ENCODE peak calls at places on chromosome 19, in seven cellular contexts. One of them, this sample, is unnamed.

GRCh38 chr19:16988661-16989060 is 37.9 kb downstream of the CPAMD8 start:
- DNase-seq in GM23338: no peak
- DNase-seq in GM13976: no peak
- DNase-seq in MCF 10A: no peak
- DNase-seq in nephron progenitor cell: no peak
- DNase-seq in bronchial epithelial cell: no peak
- DNase-seq in choroid plexus epithelial cell: no peak
- DNase-seq in this sample: no peak

GRCh38 chr19:28612275-28612769 is 600.6 kb downstream of the UQCRFS1 start:
- DNase-seq in GM13976: no peak
- DNase-seq in bronchial epithelial cell: no peak
- DNase-seq in GM23338: peak
- DNase-seq in choroid plexus epithelial cell: no peak
- DNase-seq in nephron progenitor cell: no peak
- DNase-seq in MCF 10A: no peak
- DNase-seq in this sample: no peak

GRCh38 chr19:1182068-1182467 is 8.0 kb upstream of the SBNO2 start:
- DNase-seq in GM13976: no peak
- DNase-seq in GM23338: no peak
- DNase-seq in nephron progenitor cell: no peak
- DNase-seq in bronchial epithelial cell: no peak
- DNase-seq in choroid plexus epithelial cell: no peak
- DNase-seq in MCF 10A: no peak
- DNase-seq in this sample: no peak

GRCh38 chr19:53626941-53627340 is 4.9 kb upstream of the DPRX start:
- DNase-seq in GM13976: no peak
- DNase-seq in nephron progenitor cell: no peak
- DNase-seq in choroid plexus epithelial cell: no peak
- DNase-seq in MCF 10A: no peak
- DNase-seq in GM23338: no peak
- DNase-seq in bronchial epithelial cell: no peak
- DNase-seq in this sample: no peak

GRCh38 chr19:54218960-54219661 is 3.7 kb downstream of the LILRB3 start:
- DNase-seq in bronchial epithelial cell: no peak
- DNase-seq in MCF 10A: no peak
- DNase-seq in choroid plexus epithelial cell: no peak
- DNase-seq in GM13976: no peak
- DNase-seq in GM23338: no peak
- DNase-seq in nephron progenitor cell: no peak
- DNase-seq in this sample: no peak

GRCh38 chr19:35318679-35319448 is 10.1 kb upstream of the CD22 start:
- DNase-seq in GM23338: no peak
- DNase-seq in nephron progenitor cell: no peak
- DNase-seq in MCF 10A: peak
- DNase-seq in GM13976: no peak
- DNase-seq in bronchial epithelial cell: peak
- DNase-seq in choroid plexus epithelial cell: peak
- DNase-seq in this sample: no peak

GRCh38 chr19:2049741-2050348 is 1.2 kb downstream of the MKNK2 start:
- DNase-seq in MCF 10A: peak
- DNase-seq in bronchial epithelial cell: peak
- DNase-seq in choroid plexus epithelial cell: peak
- DNase-seq in nephron progenitor cell: peak
- DNase-seq in GM23338: peak
- DNase-seq in GM13976: peak
- DNase-seq in this sample: peak

GRCh38 chr19:48244289-48244688 is 11.4 kb downstream of the CARD8 start:
- DNase-seq in nephron progenitor cell: no peak
- DNase-seq in MCF 10A: no peak
- DNase-seq in choroid plexus epithelial cell: peak
- DNase-seq in GM13976: no peak
- DNase-seq in bronchial epithelial cell: peak
- DNase-seq in GM23338: no peak
- DNase-seq in this sample: no peak

GRCh38 chr19:30710721-30711120 is 338.5 kb downstream of the ZNF536 start:
- DNase-seq in GM23338: no peak
- DNase-seq in GM13976: no peak
- DNase-seq in bronchial epithelial cell: no peak
- DNase-seq in choroid plexus epithelial cell: no peak
- DNase-seq in MCF 10A: no peak
- DNase-seq in nephron progenitor cell: no peak
- DNase-seq in this sample: no peak

GRCh38 chr19:2640563-2641331 is 61.7 kb downstream of the GNG7 start:
- DNase-seq in GM23338: no peak
- DNase-seq in MCF 10A: no peak
- DNase-seq in bronchial epithelial cell: no peak
- DNase-seq in choroid plexus epithelial cell: no peak
- DNase-seq in GM13976: no peak
- DNase-seq in nephron progenitor cell: no peak
- DNase-seq in this sample: no peak

GRCh38 chr19:13796301-13797057 is 1.2 kb downstream of the ZSWIM4 start:
- DNase-seq in MCF 10A: peak
- DNase-seq in nephron progenitor cell: peak
- DNase-seq in choroid plexus epithelial cell: peak
- DNase-seq in bronchial epithelial cell: peak
- DNase-seq in GM13976: peak
- DNase-seq in GM23338: peak
- DNase-seq in this sample: peak

GRCh38 chr19:44626067-44626624 is 12.8 kb downstream of the IGSF23 start:
- DNase-seq in GM13976: no peak
- DNase-seq in MCF 10A: peak
- DNase-seq in GM23338: no peak
- DNase-seq in nephron progenitor cell: no peak
- DNase-seq in choroid plexus epithelial cell: peak
- DNase-seq in bronchial epithelial cell: peak
- DNase-seq in this sample: no peak

GRCh38 chr19:54439174-54439851 is 9.7 kb upstream of the LENG8 start:
- DNase-seq in MCF 10A: peak
- DNase-seq in GM13976: no peak
- DNase-seq in bronchial epithelial cell: peak
- DNase-seq in nephron progenitor cell: peak
- DNase-seq in choroid plexus epithelial cell: peak
- DNase-seq in GM23338: peak
- DNase-seq in this sample: no peak

GRCh38 chr19:15248648-15249559 is 16.7 kb upstream of the EPHX3 start:
- DNase-seq in nephron progenitor cell: no peak
- DNase-seq in GM13976: no peak
- DNase-seq in bronchial epithelial cell: peak
- DNase-seq in choroid plexus epithelial cell: peak
- DNase-seq in MCF 10A: peak
- DNase-seq in GM23338: no peak
- DNase-seq in this sample: no peak

GRCh38 chr19:49340865-49341718 is 5.9 kb downstream of the CD37 start:
- DNase-seq in GM23338: no peak
- DNase-seq in choroid plexus epithelial cell: no peak
- DNase-seq in MCF 10A: no peak
- DNase-seq in nephron progenitor cell: no peak
- DNase-seq in GM13976: peak
- DNase-seq in bronchial epithelial cell: no peak
- DNase-seq in this sample: no peak

GRCh38 chr19:2488942-2489731 is 13.2 kb downstream of the GADD45B start:
- DNase-seq in GM23338: peak
- DNase-seq in GM13976: peak
- DNase-seq in MCF 10A: peak
- DNase-seq in nephron progenitor cell: peak
- DNase-seq in bronchial epithelial cell: no peak
- DNase-seq in choroid plexus epithelial cell: peak
- DNase-seq in this sample: peak

GRCh38 chr19:48784527-48784926 is 26.3 kb downstream of the BCAT2 start:
- DNase-seq in MCF 10A: no peak
- DNase-seq in GM23338: no peak
- DNase-seq in GM13976: no peak
- DNase-seq in nephron progenitor cell: no peak
- DNase-seq in bronchial epithelial cell: no peak
- DNase-seq in choroid plexus epithelial cell: peak
- DNase-seq in this sample: no peak

GRCh38 chr19:48999481-49000325 is 6.0 kb downstream of the RUVBL2 start:
- DNase-seq in choroid plexus epithelial cell: peak
- DNase-seq in GM23338: peak
- DNase-seq in MCF 10A: peak
- DNase-seq in nephron progenitor cell: peak
- DNase-seq in bronchial epithelial cell: peak
- DNase-seq in GM13976: peak
- DNase-seq in this sample: peak

GRCh38 chr19:34171539-34171876 is 796 bp upstream of the LSM14A start:
- DNase-seq in GM13976: peak
- DNase-seq in GM23338: no peak
- DNase-seq in bronchial epithelial cell: peak
- DNase-seq in choroid plexus epithelial cell: peak
- DNase-seq in nephron progenitor cell: no peak
- DNase-seq in MCF 10A: peak
- DNase-seq in this sample: peak

GRCh38 chr19:42111811-42112210 is 20.4 kb downstream of the POU2F2 start:
- DNase-seq in choroid plexus epithelial cell: peak
- DNase-seq in GM23338: no peak
- DNase-seq in nephron progenitor cell: no peak
- DNase-seq in bronchial epithelial cell: peak
- DNase-seq in MCF 10A: peak
- DNase-seq in GM13976: no peak
- DNase-seq in this sample: no peak

GRCh38 chr19:49006905-49007304 is 10.0 kb downstream of the LHB start:
- DNase-seq in choroid plexus epithelial cell: no peak
- DNase-seq in GM13976: no peak
- DNase-seq in nephron progenitor cell: no peak
- DNase-seq in bronchial epithelial cell: no peak
- DNase-seq in GM23338: no peak
- DNase-seq in MCF 10A: no peak
- DNase-seq in this sample: no peak

GRCh38 chr19:46150606-46151005 is 2.6 kb downstream of the IGFL2 start:
- DNase-seq in nephron progenitor cell: no peak
- DNase-seq in GM13976: no peak
- DNase-seq in bronchial epithelial cell: no peak
- DNase-seq in MCF 10A: no peak
- DNase-seq in choroid plexus epithelial cell: no peak
- DNase-seq in GM23338: no peak
- DNase-seq in this sample: no peak
- TF ChIP-seq CTCF in nephron progenitor cell: no peak
- TF ChIP-seq CTCF in GM13976: no peak
- TF ChIP-seq CTCF in bronchial epithelial cell: no peak
- TF ChIP-seq CTCF in MCF 10A: no peak
- TF ChIP-seq CTCF in choroid plexus epithelial cell: no peak
- TF ChIP-seq CTCF in GM23338: no peak
- TF ChIP-seq CTCF in this sample: no peak

GRCh38 chr19:52464798-52465470 is 11.6 kb downstream of the ZNF578 start:
- DNase-seq in choroid plexus epithelial cell: no peak
- DNase-seq in MCF 10A: no peak
- DNase-seq in GM13976: no peak
- DNase-seq in bronchial epithelial cell: no peak
- DNase-seq in nephron progenitor cell: peak
- DNase-seq in GM23338: peak
- DNase-seq in this sample: no peak
- TF ChIP-seq CTCF in choroid plexus epithelial cell: peak
- TF ChIP-seq CTCF in MCF 10A: no peak
- TF ChIP-seq CTCF in GM13976: no peak
- TF ChIP-seq CTCF in bronchial epithelial cell: no peak
- TF ChIP-seq CTCF in nephron progenitor cell: peak
- TF ChIP-seq CTCF in GM23338: peak
- TF ChIP-seq CTCF in this sample: no peak

DNA sequence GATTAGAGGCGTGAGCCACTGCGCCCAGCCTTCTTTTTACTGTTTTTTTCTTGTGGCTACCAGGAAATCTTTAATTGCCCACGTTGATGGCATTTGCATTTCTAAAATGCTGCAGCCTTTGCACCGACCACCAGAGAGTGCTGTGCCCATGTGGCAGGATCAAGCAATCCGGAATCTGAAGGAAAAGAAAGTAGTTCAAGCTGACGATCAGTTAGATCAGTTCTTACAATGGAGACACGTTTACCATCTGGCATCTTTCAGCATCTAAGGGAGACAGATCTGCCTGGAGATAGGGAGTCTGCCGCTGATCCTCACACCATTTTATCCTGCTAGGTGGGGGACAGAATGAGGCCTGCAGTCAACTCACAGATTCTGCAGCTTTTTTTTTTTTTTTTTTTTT is 19.9 kb downstream of the TINCR start:
- DNase-seq in MCF 10A: peak
- DNase-seq in nephron progenitor cell: no peak
- DNase-seq in GM13976: peak
- DNase-seq in bronchial epithelial cell: peak
- DNase-seq in choroid plexus epithelial cell: peak
- DNase-seq in GM23338: peak
- DNase-seq in this sample: peak
- TF ChIP-seq CTCF in MCF 10A: peak
- TF ChIP-seq CTCF in nephron progenitor cell: peak
- TF ChIP-seq CTCF in GM13976: peak
- TF ChIP-seq CTCF in bronchial epithelial cell: peak
- TF ChIP-seq CTCF in choroid plexus epithelial cell: peak
- TF ChIP-seq CTCF in GM23338: peak
- TF ChIP-seq CTCF in this sample: peak

GRCh38 chr19:19186742-19187141 is 5.2 kb downstream of the BORCS8 start:
- DNase-seq in GM23338: no peak
- DNase-seq in nephron progenitor cell: no peak
- DNase-seq in GM13976: no peak
- DNase-seq in choroid plexus epithelial cell: no peak
- DNase-seq in MCF 10A: no peak
- DNase-seq in bronchial epithelial cell: no peak
- DNase-seq in this sample: no peak

GRCh38 chr19:19192910-19193423 is 909 bp downstream of the RFXANK start:
- DNase-seq in GM13976: peak
- DNase-seq in choroid plexus epithelial cell: no peak
- DNase-seq in MCF 10A: no peak
- DNase-seq in GM23338: no peak
- DNase-seq in nephron progenitor cell: no peak
- DNase-seq in bronchial epithelial cell: no peak
- DNase-seq in this sample: no peak

GRCh38 chr19:19193926-19194325 is 1.9 kb downstream of the RFXANK start:
- DNase-seq in MCF 10A: no peak
- DNase-seq in nephron progenitor cell: no peak
- DNase-seq in GM13976: no peak
- DNase-seq in bronchial epithelial cell: no peak
- DNase-seq in GM23338: no peak
- DNase-seq in choroid plexus epithelial cell: no peak
- DNase-seq in this sample: no peak

DNA sequence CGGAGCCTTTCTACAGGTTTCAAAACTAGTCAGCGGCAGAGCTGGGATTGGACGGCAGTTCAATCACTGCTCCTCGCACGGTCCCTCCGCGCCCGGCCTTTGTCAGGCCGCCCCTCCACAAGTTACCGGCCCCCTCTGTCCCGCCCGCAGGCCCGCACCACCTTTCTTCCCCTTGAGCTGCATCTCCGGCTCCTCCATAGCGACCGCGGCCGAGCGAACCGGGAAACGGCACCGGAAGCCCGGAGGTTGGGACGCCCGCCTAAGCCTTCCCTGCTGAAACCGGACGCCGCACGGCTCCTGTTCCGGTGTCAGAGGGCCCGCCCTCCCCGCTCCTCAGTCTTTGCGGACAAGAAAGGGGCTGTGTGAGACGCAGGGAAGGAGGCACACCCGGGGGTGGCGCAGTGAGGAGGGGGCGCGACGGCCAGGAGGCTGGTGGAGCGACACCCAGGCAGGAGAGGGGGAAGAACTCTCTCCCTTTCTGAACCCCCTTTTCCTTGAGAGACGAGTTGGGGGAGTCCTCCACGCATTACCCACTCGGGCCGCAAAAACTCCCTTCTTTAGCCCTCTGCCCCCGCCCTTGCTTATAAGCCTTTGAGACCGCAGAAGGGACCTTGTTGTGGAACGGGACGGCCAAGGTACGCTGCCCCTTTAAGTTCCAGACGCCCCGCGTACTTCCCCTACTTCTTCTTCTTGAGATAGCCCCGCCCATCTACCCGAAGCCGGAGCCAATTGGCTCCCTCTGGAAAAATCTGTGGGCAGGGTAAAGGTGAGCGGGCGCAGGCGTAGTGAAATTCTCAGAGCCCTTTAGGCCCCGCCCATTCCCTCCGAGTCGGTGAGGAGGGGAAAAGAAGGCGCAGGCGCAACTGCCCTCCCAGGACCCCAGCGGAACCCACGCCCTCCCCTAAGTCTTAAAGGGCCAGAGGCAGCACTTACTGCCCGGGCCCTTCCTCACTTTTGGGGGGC is at the start of the genes BORCS8 and RFXANK:
- DNase-seq in choroid plexus epithelial cell: peak
- DNase-seq in GM13976: peak
- DNase-seq in GM23338: peak
- DNase-seq in bronchial epithelial cell: peak
- DNase-seq in MCF 10A: peak
- DNase-seq in nephron progenitor cell: peak
- DNase-seq in this sample: peak
- TF ChIP-seq CTCF in choroid plexus epithelial cell: no peak
- TF ChIP-seq CTCF in GM13976: no peak
- TF ChIP-seq CTCF in GM23338: no peak
- TF ChIP-seq CTCF in bronchial epithelial cell: no peak
- TF ChIP-seq CTCF in MCF 10A: no peak
- TF ChIP-seq CTCF in nephron progenitor cell: no peak
- TF ChIP-seq CTCF in this sample: no peak